ENCODE peak calls at places on chromosomes 16 and 17, in six cellular contexts. D is GM12878, E is HFFc6, A is WTC11, I is psoas muscle, F is heart right ventricle. M is an unnamed sample.

GRCh38 chr16:68626557-68626956 is 18.6 kb upstream of the CDH3 start:
- DNase-seq in D (no peak), E (no peak), A (no peak), I (no peak), F (no peak), M (no peak)

GRCh38 chr17:31439716-31440115 is 48.2 kb downstream of the RAB11FIP4 start:
- DNase-seq in D (no peak), E (no peak), A (no peak), I (no peak), F (no peak), M (no peak)

GRCh38 chr16:80969114-80969484 is 37.6 kb downstream of the CMC2 start:
- DNase-seq in D (no peak), E (no peak), A (no peak), I (no peak), F (no peak), M (no peak)

GRCh38 chr16:11285842-11286241 is 4.7 kb upstream of the PRM1 start:
- DNase-seq in D (no peak), E (no peak), A (no peak), I (no peak), F (no peak), M (no peak)

GRCh38 chr17:5399767-5400166 is 19.7 kb downstream of the NUP88 start:
- DNase-seq in D (no peak), E (no peak), A (no peak), I (no peak), F (no peak), M (no peak)

GRCh38 chr17:20133552-20133951 is 124.4 kb downstream of the SPECC1 start:
- DNase-seq in D (no peak), E (no peak), A (no peak), I (no peak), F (no peak), M (no peak)

GRCh38 chr17:63988741-63989621 is 9.2 kb upstream of the PRR29 start:
- DNase-seq in D (no peak), E (no peak), A (peak; percentile 38), I (peak; percentile 67), F (no peak), M (no peak)

GRCh38 chr17:62064029-62064790 is 868 bp downstream of the MED13 start:
- DNase-seq in D (no peak), E (no peak), A (no peak), I (no peak), F (no peak), M (no peak)

GRCh38 chr16:17313085-17313611 is 157.6 kb downstream of the XYLT1 start:
- DNase-seq in D (no peak), E (peak; percentile 34), A (no peak), I (peak; percentile 37), F (peak; percentile 9), M (no peak)

DNA sequence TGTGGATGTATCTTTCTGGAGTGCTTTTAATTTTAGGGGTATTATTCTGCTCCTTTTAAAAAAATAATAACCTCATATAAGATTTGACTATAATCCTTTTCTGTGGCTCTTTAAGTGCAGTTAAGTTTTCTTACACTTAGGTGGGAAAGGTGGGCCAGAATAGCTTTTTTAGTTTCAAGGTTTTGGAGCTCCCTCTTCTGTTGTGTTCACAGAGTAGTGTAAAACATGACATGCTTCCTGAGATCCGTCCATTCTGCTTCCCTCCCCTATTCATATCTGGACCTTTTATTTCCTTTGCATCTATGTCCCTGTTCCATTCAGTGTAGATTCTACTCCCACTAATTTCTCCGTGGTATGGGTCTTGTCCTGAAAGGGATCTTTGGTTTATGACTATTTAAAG is 12.8 kb downstream of the LRRC36 start:
- DNase-seq in D (no peak), E (peak; percentile 9), A (no peak), I (no peak), F (no peak), M (peak; percentile 8)
- TF ChIP-seq CTCF in D (peak; percentile 51), E (peak; percentile 57), A (no peak), I (no peak), F (no peak), M (peak; percentile 39)

DNA sequence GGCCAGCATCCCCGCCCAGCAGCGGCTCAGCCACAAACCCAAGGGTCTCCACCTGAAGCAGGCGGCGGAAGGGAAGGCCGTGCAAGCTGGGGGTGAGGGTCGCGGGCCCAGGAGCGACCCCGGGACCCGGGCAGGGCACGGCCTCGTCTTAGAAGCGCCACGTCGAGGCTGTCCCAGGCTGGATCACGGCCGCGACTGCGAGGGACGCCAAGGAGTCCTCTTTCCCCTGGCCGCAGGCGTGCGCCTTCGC is 535 bp upstream of the CCNF start:
- DNase-seq in D (no peak), E (no peak), A (no peak), I (no peak), F (no peak), M (no peak)
- TF ChIP-seq CTCF in D (no peak), E (no peak), A (no peak), I (no peak), F (no peak), M (no peak)

GRCh38 chr16:49681449-49681848 is 174.5 kb downstream of the ZNF423 start:
- DNase-seq in D (no peak), E (no peak), A (no peak), I (no peak), F (no peak), M (no peak)
- TF ChIP-seq CTCF in D (no peak), E (no peak), A (no peak), I (no peak), F (no peak), M (no peak)

GRCh38 chr16:12906271-12906670 is 4.9 kb downstream of the SHISA9 start:
- DNase-seq in D (no peak), E (no peak), A (no peak), I (no peak), F (no peak), M (no peak)

GRCh38 chr16:12904041-12904671 is 2.8 kb downstream of the SHISA9 start:
- DNase-seq in D (no peak), E (no peak), A (peak; percentile 55), I (no peak), F (no peak), M (no peak)

GRCh38 chr16:12903325-12904040 is 2.1 kb downstream of the SHISA9 start:
- DNase-seq in D (no peak), E (no peak), A (peak; percentile 52), I (no peak), F (no peak), M (no peak)

GRCh38 chr16:12906765-12907516 is 5.5 kb downstream of the SHISA9 start:
- DNase-seq in D (no peak), E (no peak), A (no peak), I (no peak), F (no peak), M (no peak)

DNA sequence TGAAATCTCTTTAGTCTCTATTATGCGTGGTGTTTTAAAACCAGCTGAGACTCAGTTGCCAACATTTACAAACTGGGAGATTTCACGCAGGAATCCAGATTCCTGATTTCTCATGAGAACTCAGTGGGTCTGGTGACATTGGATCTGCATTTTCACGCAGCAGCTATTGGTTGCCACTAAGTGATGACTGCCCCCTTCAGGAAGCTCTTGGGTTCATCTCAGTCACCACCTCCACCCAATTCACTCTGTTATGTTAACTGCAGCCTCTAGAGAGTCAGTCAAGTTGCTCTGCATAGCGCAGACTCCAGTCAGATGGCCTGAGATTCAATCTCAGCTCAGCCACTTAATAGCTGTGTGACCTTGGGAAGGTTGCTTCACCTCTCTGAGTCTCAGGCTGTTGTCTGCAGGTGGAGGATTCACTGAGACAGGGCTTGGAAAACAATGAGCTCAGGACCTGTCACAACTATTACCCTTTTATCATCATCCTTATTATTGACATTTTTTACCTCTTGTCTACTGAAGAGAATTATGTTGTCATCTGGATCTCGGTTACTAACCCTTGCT is 6.4 kb downstream of the SHISA9 start:
- DNase-seq in D (no peak), E (peak; percentile 15), A (peak; percentile 46), I (no peak), F (no peak), M (no peak)
- TF ChIP-seq CTCF in D (peak; percentile 28), E (peak; percentile 59), A (peak; percentile 39), I (no peak), F (no peak), M (peak; percentile 2)

M was measured in AG09319.